ENCODE peak calls at places on chromosomes 12 and 14, in seven cellular contexts. I is left lung, U is stomach, X is left ventricle myocardium inferior, Q is SK-N-SH, F is endodermal cell, K is colonic mucosa. N is an unnamed sample. For H3K4me1 and H3K9me3, the result is how much of the 10 kb centered on the place peaks cover.

GRCh38 chr14:32934891-32935633 is 3.6 kb upstream of the NPAS3 start:
- DNase-seq in I (no peak), U (no peak), X (no peak), Q (no peak), F (peak), K (no peak), N (peak)

GRCh38 chr12:22283006-22283506 is 51.5 kb downstream of the ST8SIA1 start:
- DNase-seq in I (no peak), U (no peak), X (no peak), Q (no peak), F (no peak), K (no peak), N (no peak)

GRCh38 chr14:69460093-69460701 is 24.3 kb upstream of the PLEKHD1 start:
- DNase-seq in I (peak), U (peak), X (peak), Q (peak), F (peak), K (peak), N (no peak)

GRCh38 chr14:60563113-60563512 is 54.2 kb downstream of the SIX6 start:
- DNase-seq in I (no peak), U (no peak), X (no peak), Q (no peak), F (no peak), K (no peak), N (no peak)

GRCh38 chr12:93061414-93062099 is 132.5 kb upstream of the EEA1 start:
- DNase-seq in I (no peak), U (no peak), X (peak), Q (no peak), F (peak), K (no peak), N (no peak)

GRCh38 chr14:55103005-55103640 is 25.9 kb upstream of the LGALS3 start:
- DNase-seq in I (peak), U (peak), X (peak), Q (no peak), F (peak), K (peak), N (no peak)

GRCh38 chr12:109266106-109266879 is 42.8 kb downstream of the FOXN4 start:
- DNase-seq in I (no peak), U (no peak), X (no peak), Q (no peak), F (no peak), K (no peak), N (no peak)

GRCh38 chr14:74941676-74942097 is 13.7 kb downstream of the PGF start:
- DNase-seq in I (peak), U (no peak), X (peak), Q (no peak), F (no peak), K (no peak), N (peak)

GRCh38 chr14:75232597-75232996 is 46.0 kb upstream of the FOS start:
- DNase-seq in I (no peak), U (no peak), X (no peak), Q (no peak), F (no peak), K (no peak), N (no peak)

GRCh38 chr12:114762490-114763110 is 78.6 kb upstream of the TBX3 start:
- DNase-seq in I (no peak), U (no peak), X (peak), Q (no peak), F (no peak), K (no peak), N (no peak)

GRCh38 chr14:55425091-55425490 is 13.5 kb upstream of the ATG14 start:
- DNase-seq in I (no peak), U (no peak), X (no peak), Q (no peak), F (no peak), K (no peak), N (no peak)

GRCh38 chr14:105309371-105309770 is 5.2 kb upstream of the PACS2 start:
- DNase-seq in I (no peak), U (no peak), X (no peak), Q (peak), F (no peak), K (no peak), N (no peak)

GRCh38 chr12:128754275-128754674 is 69.5 kb downstream of the SLC15A4 start:
- DNase-seq in I (no peak), U (no peak), X (no peak), Q (no peak), F (peak), K (no peak), N (no peak)

GRCh38 chr14:94180655-94181271 is 6.6 kb downstream of the PPP4R4 start:
- DNase-seq in I (no peak), U (no peak), X (no peak), Q (peak), F (no peak), K (no peak), N (no peak)

GRCh38 chr14:93033983-93034670 is 81.6 kb downstream of the ITPK1 start:
- DNase-seq in I (no peak), U (no peak), X (no peak), Q (peak), F (peak), K (no peak), N (no peak)

GRCh38 chr12:76277480-76277879 is 70.7 kb downstream of the BBS10 start:
- DNase-seq in I (no peak), U (no peak), X (no peak), Q (no peak), F (peak), K (no peak), N (no peak)

GRCh38 chr12:128840862-128841468 is 12.3 kb upstream of the GLT1D1 start:
- DNase-seq in I (peak), U (no peak), X (no peak), Q (no peak), F (no peak), K (no peak), N (no peak)

GRCh38 chr12:116495260-116495659 is 63.9 kb upstream of the MAP1LC3B2 start:
- DNase-seq in I (peak), U (peak), X (no peak), Q (no peak), F (peak), K (no peak), N (no peak)

GRCh38 chr14:31241450-31242114 is 34.0 kb upstream of the HECTD1 start:
- DNase-seq in I (no peak), U (no peak), X (no peak), Q (no peak), F (no peak), K (peak), N (no peak)

GRCh38 chr12:124236651-124237050 is 58.2 kb upstream of the RFLNA start:
- DNase-seq in I (no peak), U (no peak), X (no peak), Q (no peak), F (no peak), K (no peak), N (no peak)

GRCh38 chr14:81450100-81450531 is 50.0 kb upstream of the STON2 start:
- DNase-seq in I (no peak), U (no peak), X (peak), Q (no peak), F (peak), K (no peak), N (no peak)

GRCh38 chr14:102630405-102630804 is 38.0 kb downstream of the RCOR1 start:
- DNase-seq in I (no peak), U (no peak), X (no peak), Q (no peak), F (no peak), K (no peak), N (no peak)

GRCh38 chr14:63692309-63693020 is 35.4 kb downstream of the SGPP1 start:
- DNase-seq in I (no peak), U (no peak), X (no peak), Q (no peak), F (no peak), K (no peak), N (no peak)

GRCh38 chr14:83291716-83292115 is 1758.1 kb upstream of the SEL1L start:
- DNase-seq in I (no peak), U (no peak), X (no peak), Q (no peak), F (no peak), K (no peak), N (no peak)

GRCh38 chr12:2641761-2642160 is 153.0 kb upstream of the FKBP4 start:
- DNase-seq in I (no peak), U (no peak), X (no peak), Q (no peak), F (peak), K (no peak), N (no peak)

GRCh38 chr12:2642176-2642892 is 152.4 kb upstream of the FKBP4 start:
- DNase-seq in I (no peak), U (no peak), X (no peak), Q (no peak), F (no peak), K (no peak), N (no peak)

GRCh38 chr12:2640281-2640680 is 154.5 kb upstream of the FKBP4 start:
- DNase-seq in I (no peak), U (no peak), X (no peak), Q (no peak), F (peak), K (no peak), N (no peak)

GRCh38 chr12:2640709-2641108 is 154.1 kb upstream of the FKBP4 start:
- DNase-seq in I (peak), U (peak), X (peak), Q (no peak), F (peak), K (no peak), N (peak)

DNA sequence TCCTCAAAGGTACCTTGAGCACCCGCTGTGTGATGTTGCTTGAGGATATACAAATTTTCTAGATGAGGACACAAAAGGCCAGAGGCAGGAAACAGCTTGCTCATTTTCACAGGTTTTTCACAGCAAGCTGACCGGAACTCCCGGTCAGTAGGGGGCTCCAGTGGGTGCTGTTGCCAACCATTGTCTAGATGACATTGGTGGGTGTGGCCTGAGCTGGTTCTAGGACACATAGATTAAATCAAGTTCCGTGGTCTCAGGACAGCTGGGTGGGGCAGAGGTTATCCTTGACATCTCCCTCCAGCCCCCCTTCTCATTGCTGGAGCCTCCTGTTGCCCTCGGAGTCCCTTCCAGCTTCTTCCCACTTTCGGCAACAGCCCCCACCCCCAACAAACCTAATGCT is 153.6 kb upstream of the FKBP4 start:
- DNase-seq in I (no peak), U (no peak), X (no peak), Q (no peak), F (peak), K (no peak), N (peak)
- TF ChIP-seq CTCF in I (no peak), U (no peak), X (no peak), Q (peak), F (peak), K (no peak), N (no peak)

GRCh38 chr14:89368490-89369477 is 48.2 kb downstream of the FOXN3 start:
- DNase-seq in I (peak), U (peak), X (no peak), Q (no peak), F (no peak), K (no peak), N (peak)

GRCh38 chr14:89367449-89368120 is 49.4 kb downstream of the FOXN3 start:
- DNase-seq in I (no peak), U (peak), X (no peak), Q (no peak), F (no peak), K (peak), N (peak)

GRCh38 chr14:89371600-89371999 is 45.4 kb downstream of the FOXN3 start:
- DNase-seq in I (no peak), U (no peak), X (no peak), Q (no peak), F (no peak), K (no peak), N (no peak)

GRCh38 chr14:89370781-89371180 is 46.3 kb downstream of the FOXN3 start:
- DNase-seq in I (no peak), U (no peak), X (no peak), Q (no peak), F (no peak), K (no peak), N (no peak)

GRCh38 chr14:89369656-89370055 is 47.4 kb downstream of the FOXN3 start:
- DNase-seq in I (no peak), U (no peak), X (no peak), Q (no peak), F (no peak), K (no peak), N (no peak)
- H3K4me1 ChIP-seq in I (half or more), U (half or more), X (half or more), Q (under half), F (under half), K (under half), N (under half)

GRCh38 chr12:89951050-89951693 is 242.5 kb upstream of the ATP2B1 start:
- DNase-seq in I (no peak), U (no peak), X (no peak), Q (no peak), F (no peak), K (peak), N (no peak)
- H3K9me3 ChIP-seq in I (under half), U (under half), X (under half), Q (under half), F (under half), K (under half), N (under half)

GRCh38 chr12:52585951-52586350 is 12.3 kb upstream of the KRT74 start:
- DNase-seq in I (no peak), U (no peak), X (no peak), Q (no peak), F (no peak), K (no peak), N (no peak)
- TF ChIP-seq CTCF in I (no peak), U (no peak), X (no peak), Q (no peak), F (no peak), K (no peak), N (no peak)

GRCh38 chr12:50517456-50518048 is 12.8 kb downstream of the DIP2B start:
- DNase-seq in I (no peak), U (no peak), X (no peak), Q (no peak), F (no peak), K (no peak), N (no peak)
- H3K4me1 ChIP-seq in I (half or more), U (under half), X (half or more), Q (under half), F (under half), K (under half), N (under half)

DNA sequence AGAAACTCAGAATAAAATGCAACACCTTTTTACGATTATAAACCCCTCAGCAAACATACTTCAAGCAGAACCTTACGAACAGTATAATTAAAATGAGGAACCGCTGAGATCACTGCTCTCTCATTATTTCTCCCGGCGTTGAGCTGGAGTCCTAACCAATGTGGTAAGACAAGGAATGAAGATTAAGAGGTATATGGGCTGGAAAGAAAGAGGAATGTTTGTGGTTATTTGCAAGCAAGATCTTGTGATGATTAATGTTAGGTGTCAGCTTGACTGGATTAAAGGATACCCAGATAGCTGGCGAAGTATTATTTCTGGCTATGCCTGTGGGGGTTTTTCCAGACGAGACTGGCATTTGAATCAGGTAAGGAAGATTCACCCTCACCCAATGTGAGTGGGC is 10.3 kb upstream of the ZNF84 start:
- DNase-seq in I (no peak), U (no peak), X (no peak), Q (no peak), F (no peak), K (no peak), N (no peak)
- H3K9me3 ChIP-seq in I (under half), U (half or more), X (half or more), Q (under half), F (under half), K (under half), N (under half)

N was measured in right lobe of liver.